ENCODE peak calls at places on chromosomes 5 and 9, in four cellular contexts. W is GM23338, K is GM12878, Z is Panc1. E is an unnamed sample.

GRCh38 chr5:139315056-139315455 is 21.5 kb downstream of the MATR3 start:
- ATAC-seq in K (no peak), W (no peak), Z (no peak), E (no peak)

GRCh38 chr9:79489241-79490000 is 82.3 kb upstream of the TLE4 start:
- ATAC-seq in W (no peak), Z (peak; percentile 74), K (no peak), E (no peak)

GRCh38 chr5:141867139-141867538 is 11.1 kb downstream of the PCDH1 start:
- ATAC-seq in K (no peak), Z (no peak), W (no peak), E (no peak)

GRCh38 chr9:35948901-35949318 is 9.0 kb downstream of the OR2S2 start:
- ATAC-seq in K (no peak), W (peak; percentile 49), Z (no peak), E (no peak)

GRCh38 chr9:72843525-72844439 is 109.1 kb downstream of the ALDH1A1 start:
- ATAC-seq in W (peak; percentile 98), Z (no peak), K (peak; percentile 39), E (no peak)

GRCh38 chr5:36090033-36090432 is 23.4 kb upstream of the UGT3A2 start:
- ATAC-seq in W (peak; percentile 97), K (peak; percentile 89), Z (no peak), E (no peak)

GRCh38 chr5:1505506-1506241 is 18.1 kb downstream of the LPCAT1 start:
- ATAC-seq in Z (no peak), W (peak; percentile 17), K (no peak), E (no peak)

GRCh38 chr5:151670953-151671636 is 15.6 kb downstream of the SPARC start:
- ATAC-seq in Z (no peak), K (no peak), W (no peak), E (peak; percentile 37)

GRCh38 chr9:110189001-110189400 is 19.0 kb downstream of the C9orf152 start:
- ATAC-seq in W (no peak), K (no peak), Z (no peak), E (peak; percentile 87)

GRCh38 chr5:77770293-77771005 is 5.7 kb downstream of the TBCA start:
- ATAC-seq in K (peak; percentile 23), Z (peak; percentile 69), W (no peak), E (no peak)

GRCh38 chr5:150411245-150411979 is 1.3 kb downstream of the CD74 start:
- ATAC-seq in W (peak; percentile 9), Z (no peak), K (peak; percentile 1), E (no peak)

GRCh38 chr5:173534664-173535063 is 81.8 kb downstream of the BOD1 start:
- ATAC-seq in K (no peak), Z (no peak), W (no peak), E (peak; percentile 76)

GRCh38 chr9:110835404-110835803 is 166.8 kb downstream of the MUSK start:
- ATAC-seq in K (no peak), Z (peak; percentile 56), W (no peak), E (no peak)

GRCh38 chr9:21520501-21521228 is 38.6 kb upstream of the IFNE start:
- ATAC-seq in W (no peak), K (no peak), Z (no peak), E (no peak)
- TF ChIP-seq POLR2AphosphoS5 in W (no peak), K (no peak), Z (peak; percentile 55), E (no peak)

GRCh38 chr9:37996050-37996811 is 72.8 kb downstream of the SHB start:
- ATAC-seq in W (no peak), K (no peak), Z (no peak), E (no peak)
- H3K36me3 ChIP-seq in W (no peaks in the 10 kb centered on the region), K (no peaks in the 10 kb centered on the region), Z (no peaks in the 10 kb centered on the region), E (no peaks in the 10 kb centered on the region)

GRCh38 chr9:122904823-122905710 is at the start of gene RC3H2:
- ATAC-seq in Z (peak; percentile 95), W (peak; percentile 91), K (peak; percentile 88), E (peak; percentile 99)
- TF ChIP-seq POLR2AphosphoS5 in Z (peak; percentile 84), W (peak; percentile 91), K (peak; percentile 94), E (peak; percentile 97)

DNA sequence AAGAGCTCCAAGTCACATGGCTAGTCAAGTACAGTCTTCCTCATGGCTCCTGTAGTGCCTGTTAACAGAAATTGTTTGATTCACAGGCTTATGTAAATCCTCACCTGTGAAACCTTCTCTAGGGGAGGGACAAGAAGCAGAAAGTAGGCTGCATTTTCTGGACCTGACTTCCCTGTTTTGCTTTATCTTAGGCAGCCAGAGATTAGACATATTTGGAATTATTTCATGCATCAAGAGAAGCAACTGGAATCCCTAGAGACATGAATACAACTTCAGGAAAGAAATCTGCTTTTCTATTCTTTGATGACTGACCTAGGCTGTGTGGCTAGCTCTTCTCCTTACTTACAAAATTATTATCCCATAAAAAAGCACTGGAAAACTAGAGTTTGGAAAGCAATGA is 52.3 kb downstream of the CAST start:
- ATAC-seq in Z (no peak), W (no peak), K (no peak), E (peak; percentile 37)
- H3K36me3 ChIP-seq in Z (no peaks in the 10 kb centered on the region), W (no peaks in the 10 kb centered on the region), K (no peaks in the 10 kb centered on the region), E (no peaks in the 10 kb centered on the region)

DNA sequence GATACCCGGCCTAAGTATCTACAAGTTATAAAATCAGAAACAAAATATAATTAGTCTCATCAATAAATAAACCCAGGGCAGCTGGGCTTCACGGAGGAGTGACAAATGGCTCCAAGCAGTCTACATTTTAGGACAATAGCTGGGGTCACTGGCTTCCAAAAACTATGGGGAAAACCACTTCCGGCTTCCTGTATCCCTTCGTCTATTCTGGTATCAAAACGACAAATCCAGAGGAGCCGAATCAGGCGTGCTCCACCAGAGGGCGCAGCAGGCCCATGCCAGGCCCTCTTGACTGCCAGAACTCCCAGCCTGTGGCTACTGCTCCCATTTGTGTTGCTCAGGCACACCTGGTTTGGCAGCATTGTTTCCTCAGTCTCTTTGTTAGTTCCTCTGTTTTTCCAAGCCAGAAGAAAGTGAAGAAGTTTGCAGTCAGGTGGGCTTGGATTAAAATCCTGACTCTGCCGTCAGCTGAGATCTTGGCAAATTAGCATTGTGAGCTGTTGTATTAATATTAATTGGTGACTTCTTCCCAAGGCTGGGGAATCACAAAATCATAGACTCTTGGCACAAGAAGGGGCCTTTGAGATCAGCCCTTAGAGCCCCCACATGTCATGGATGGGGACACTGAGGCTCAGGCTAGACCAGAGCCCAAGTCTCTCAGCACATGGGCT is 11.6 kb upstream of the RAB14 start:
- ATAC-seq in Z (peak; percentile 99), K (peak; percentile 63), W (peak; percentile 99), E (peak; percentile 95)
- TF ChIP-seq POLR2AphosphoS5 in Z (no peak), K (no peak), W (no peak), E (peak; percentile 52)

GRCh38 chr9:37683531-37684371 is 33.0 kb downstream of the FRMPD1 start:
- ATAC-seq in Z (no peak), K (no peak), W (no peak), E (no peak)
- H3K36me3 ChIP-seq in Z (no peaks in the 10 kb centered on the region), K (no peaks in the 10 kb centered on the region), W (no peaks in the 10 kb centered on the region), E (no peaks in the 10 kb centered on the region)

E was measured in gastroesophageal sphincter.